ENCODE peak calls at places on chromosomes 11 and 22, in four cellular contexts. W, E, G and L are unnamed samples.

GRCh38 chr11:1778141-1778911 is 14.6 kb upstream of the CTSD start:
- DNase-seq in W (no peak), E (no peak), G (no peak), L (no peak)

GRCh38 chr22:38704568-38705234 is 1.0 kb upstream of the GTPBP1 start:
- DNase-seq in W (no peak), E (no peak), G (peak; percentile 17), L (no peak)

GRCh38 chr11:45590743-45591142 is 74.7 kb downstream of the CHST1 start:
- DNase-seq in W (no peak), E (no peak), G (no peak), L (no peak)

GRCh38 chr11:2585566-2586090 is 114.2 kb downstream of the KCNQ1OT1 start:
- DNase-seq in W (peak; percentile 26), E (peak; percentile 7), G (peak; percentile 1), L (no peak)

GRCh38 chr11:83257638-83258229 is 28.4 kb downstream of the CCDC90B start:
- DNase-seq in W (no peak), E (no peak), G (no peak), L (no peak)

GRCh38 chr11:78048561-78048960 is 15.1 kb upstream of the THRSP start:
- DNase-seq in W (no peak), E (no peak), G (no peak), L (no peak)

GRCh38 chr22:45731798-45732495 is 60.3 kb downstream of the ATXN10 start:
- DNase-seq in W (no peak), E (no peak), G (no peak), L (no peak)

GRCh38 chr22:23369054-23369685 is 188.9 kb downstream of the BCR start:
- DNase-seq in W (no peak), E (no peak), G (no peak), L (no peak)

GRCh38 chr22:24185501-24186351 is 4.4 kb downstream of the SUSD2 start:
- DNase-seq in W (no peak), E (no peak), G (no peak), L (no peak)

GRCh38 chr22:19892249-19892879 is 37.7 kb upstream of the GNB1L start:
- DNase-seq in W (no peak), E (peak; percentile 80), G (no peak), L (no peak)

GRCh38 chr11:35539256-35539655 is 13.8 kb upstream of the PAMR1 start:
- DNase-seq in W (no peak), E (no peak), G (no peak), L (no peak)